ENCODE peak calls at places on chromosomes 4 and X, in ten cellular contexts. One of them, this sample, is unnamed.

GRCh38 chrX:65536291-65536690 is 1.7 kb upstream of the LAS1L start:
- DNase-seq in fibroblast of lung: no peak
- DNase-seq in GM23338: no peak
- DNase-seq in sigmoid colon: no peak
- DNase-seq in ascending aorta: no peak
- DNase-seq in uterus: no peak
- DNase-seq in astrocyte: no peak
- DNase-seq in MM.1S: no peak
- DNase-seq in tibial artery: no peak
- DNase-seq in CD8-positive, alpha-beta T cell: no peak
- DNase-seq in this sample: no peak

GRCh38 chr4:93764647-93765246 is 63.8 kb upstream of the ATOH1 start:
- DNase-seq in GM23338: peak
- DNase-seq in tibial artery: no peak
- DNase-seq in fibroblast of lung: peak
- DNase-seq in astrocyte: peak
- DNase-seq in sigmoid colon: no peak
- DNase-seq in ascending aorta: no peak
- DNase-seq in uterus: no peak
- DNase-seq in MM.1S: peak
- DNase-seq in CD8-positive, alpha-beta T cell: no peak
- DNase-seq in this sample: no peak

GRCh38 chr4:148444296-148445070 is 2.3 kb upstream of the NR3C2 start:
- DNase-seq in tibial artery: peak
- DNase-seq in MM.1S: peak
- DNase-seq in astrocyte: no peak
- DNase-seq in ascending aorta: no peak
- DNase-seq in CD8-positive, alpha-beta T cell: peak
- DNase-seq in uterus: peak
- DNase-seq in fibroblast of lung: peak
- DNase-seq in GM23338: peak
- DNase-seq in sigmoid colon: peak
- DNase-seq in this sample: peak

GRCh38 chr4:153649572-153649991 is 34.5 kb upstream of the TLR2 start:
- DNase-seq in GM23338: peak
- DNase-seq in CD8-positive, alpha-beta T cell: no peak
- DNase-seq in tibial artery: no peak
- DNase-seq in fibroblast of lung: peak
- DNase-seq in uterus: no peak
- DNase-seq in ascending aorta: no peak
- DNase-seq in MM.1S: no peak
- DNase-seq in sigmoid colon: no peak
- DNase-seq in astrocyte: peak
- DNase-seq in this sample: no peak

GRCh38 chr4:107389965-107390364 is 330.1 kb downstream of the PAPSS1 start:
- DNase-seq in astrocyte: no peak
- DNase-seq in sigmoid colon: no peak
- DNase-seq in fibroblast of lung: no peak
- DNase-seq in uterus: no peak
- DNase-seq in tibial artery: no peak
- DNase-seq in CD8-positive, alpha-beta T cell: no peak
- DNase-seq in MM.1S: no peak
- DNase-seq in GM23338: no peak
- DNase-seq in ascending aorta: no peak
- DNase-seq in this sample: no peak

GRCh38 chr4:109389367-109390118 is 44.1 kb upstream of the SEC24B start:
- DNase-seq in tibial artery: no peak
- DNase-seq in astrocyte: no peak
- DNase-seq in MM.1S: peak
- DNase-seq in ascending aorta: no peak
- DNase-seq in uterus: no peak
- DNase-seq in CD8-positive, alpha-beta T cell: no peak
- DNase-seq in GM23338: peak
- DNase-seq in sigmoid colon: no peak
- DNase-seq in fibroblast of lung: no peak
- DNase-seq in this sample: no peak

GRCh38 chr4:42326040-42326439 is 71.2 kb upstream of the SHISA3 start:
- DNase-seq in GM23338: no peak
- DNase-seq in sigmoid colon: peak
- DNase-seq in astrocyte: no peak
- DNase-seq in MM.1S: no peak
- DNase-seq in ascending aorta: no peak
- DNase-seq in tibial artery: no peak
- DNase-seq in CD8-positive, alpha-beta T cell: no peak
- DNase-seq in fibroblast of lung: no peak
- DNase-seq in uterus: no peak
- DNase-seq in this sample: no peak

GRCh38 chrX:67781132-67781531 is 237.3 kb downstream of the AR start:
- DNase-seq in ascending aorta: no peak
- DNase-seq in tibial artery: peak
- DNase-seq in CD8-positive, alpha-beta T cell: no peak
- DNase-seq in GM23338: no peak
- DNase-seq in sigmoid colon: no peak
- DNase-seq in MM.1S: no peak
- DNase-seq in uterus: peak
- DNase-seq in astrocyte: no peak
- DNase-seq in fibroblast of lung: no peak
- DNase-seq in this sample: no peak

GRCh38 chr4:69875986-69876542 is 16.1 kb upstream of the SULT1E1 start:
- DNase-seq in uterus: no peak
- DNase-seq in GM23338: no peak
- DNase-seq in tibial artery: no peak
- DNase-seq in sigmoid colon: no peak
- DNase-seq in astrocyte: no peak
- DNase-seq in MM.1S: no peak
- DNase-seq in fibroblast of lung: no peak
- DNase-seq in CD8-positive, alpha-beta T cell: no peak
- DNase-seq in ascending aorta: no peak
- DNase-seq in this sample: no peak

GRCh38 chr4:169383724-169384123 is 113.0 kb upstream of the SH3RF1 start:
- DNase-seq in sigmoid colon: no peak
- DNase-seq in CD8-positive, alpha-beta T cell: no peak
- DNase-seq in uterus: no peak
- DNase-seq in GM23338: no peak
- DNase-seq in ascending aorta: no peak
- DNase-seq in MM.1S: no peak
- DNase-seq in astrocyte: peak
- DNase-seq in tibial artery: no peak
- DNase-seq in fibroblast of lung: peak
- DNase-seq in this sample: no peak

GRCh38 chr4:107733431-107733925 is 13.4 kb upstream of the PAPSS1 start:
- DNase-seq in uterus: no peak
- DNase-seq in sigmoid colon: no peak
- DNase-seq in astrocyte: no peak
- DNase-seq in fibroblast of lung: no peak
- DNase-seq in MM.1S: no peak
- DNase-seq in tibial artery: no peak
- DNase-seq in ascending aorta: no peak
- DNase-seq in CD8-positive, alpha-beta T cell: no peak
- DNase-seq in GM23338: no peak
- DNase-seq in this sample: no peak

GRCh38 chrX:133171962-133172708 is 46.0 kb downstream of the TFDP3 start:
- DNase-seq in GM23338: peak
- DNase-seq in MM.1S: peak
- DNase-seq in astrocyte: no peak
- DNase-seq in fibroblast of lung: no peak
- DNase-seq in tibial artery: no peak
- DNase-seq in CD8-positive, alpha-beta T cell: no peak
- DNase-seq in sigmoid colon: no peak
- DNase-seq in ascending aorta: no peak
- DNase-seq in uterus: no peak
- DNase-seq in this sample: no peak

DNA sequence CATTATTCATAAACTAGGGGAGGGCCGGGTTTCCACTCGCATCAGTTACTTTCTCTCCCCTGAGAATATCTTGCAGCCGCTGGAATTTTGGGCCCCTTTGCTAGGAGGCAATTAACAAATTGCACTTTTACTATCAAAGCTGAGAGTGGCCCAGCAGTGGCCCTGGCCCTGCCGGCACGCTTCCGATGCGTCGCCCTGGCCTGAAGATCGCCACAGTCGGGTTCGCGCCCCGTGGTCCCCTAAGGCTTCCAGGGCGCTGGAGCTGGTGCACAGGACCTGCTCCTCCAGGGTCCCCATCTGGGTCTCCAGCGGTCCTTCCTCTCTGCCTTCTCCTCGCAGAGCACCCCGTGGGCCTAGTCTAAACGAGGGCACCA is 486 bp upstream of the CWH43 start:
- DNase-seq in tibial artery: no peak
- DNase-seq in GM23338: no peak
- DNase-seq in astrocyte: no peak
- DNase-seq in CD8-positive, alpha-beta T cell: no peak
- DNase-seq in uterus: no peak
- DNase-seq in MM.1S: no peak
- DNase-seq in sigmoid colon: no peak
- DNase-seq in ascending aorta: no peak
- DNase-seq in fibroblast of lung: no peak
- DNase-seq in this sample: no peak
- H3K4me3 ChIP-seq in tibial artery: no peak
- H3K4me3 ChIP-seq in GM23338: peak
- H3K4me3 ChIP-seq in astrocyte: no peak
- H3K4me3 ChIP-seq in CD8-positive, alpha-beta T cell: no peak
- H3K4me3 ChIP-seq in uterus: no peak
- H3K4me3 ChIP-seq in MM.1S: no peak
- H3K4me3 ChIP-seq in sigmoid colon: no peak
- H3K4me3 ChIP-seq in ascending aorta: peak
- H3K4me3 ChIP-seq in fibroblast of lung: no peak
- H3K4me3 ChIP-seq in this sample: no peak

GRCh38 chr4:3178351-3178750 is 70.6 kb upstream of the MSANTD1 start:
- DNase-seq in tibial artery: no peak
- DNase-seq in fibroblast of lung: no peak
- DNase-seq in sigmoid colon: no peak
- DNase-seq in astrocyte: no peak
- DNase-seq in GM23338: no peak
- DNase-seq in uterus: no peak
- DNase-seq in CD8-positive, alpha-beta T cell: no peak
- DNase-seq in MM.1S: no peak
- DNase-seq in ascending aorta: no peak
- DNase-seq in this sample: no peak
- H3K27ac ChIP-seq in tibial artery: no peak
- H3K27ac ChIP-seq in fibroblast of lung: no peak
- H3K27ac ChIP-seq in sigmoid colon: no peak
- H3K27ac ChIP-seq in astrocyte: no peak
- H3K27ac ChIP-seq in GM23338: no peak
- H3K27ac ChIP-seq in uterus: no peak
- H3K27ac ChIP-seq in CD8-positive, alpha-beta T cell: no peak
- H3K27ac ChIP-seq in MM.1S: no peak
- H3K27ac ChIP-seq in ascending aorta: no peak
- H3K27ac ChIP-seq in this sample: no peak

DNA sequence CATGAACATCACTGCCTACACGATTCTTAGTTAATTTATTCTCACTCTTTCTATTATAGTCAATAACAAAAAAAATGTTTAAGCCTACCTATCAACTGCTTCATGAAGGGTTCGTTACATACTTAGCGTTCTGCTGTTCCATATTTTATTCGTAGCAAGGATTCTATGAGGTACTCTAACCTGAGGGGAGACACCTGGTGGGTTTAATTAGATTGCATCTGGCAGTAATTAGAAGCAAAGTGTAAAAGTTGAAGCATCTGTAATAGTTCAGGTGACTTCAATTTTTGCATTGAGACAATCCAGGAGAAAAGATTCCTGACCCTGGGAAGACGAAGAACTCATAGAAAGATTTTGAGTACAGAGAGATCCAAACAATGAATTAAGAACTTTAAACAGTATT is 1655.8 kb upstream of the TENM3 start:
- DNase-seq in ascending aorta: no peak
- DNase-seq in uterus: no peak
- DNase-seq in astrocyte: no peak
- DNase-seq in GM23338: peak
- DNase-seq in MM.1S: no peak
- DNase-seq in tibial artery: no peak
- DNase-seq in sigmoid colon: no peak
- DNase-seq in fibroblast of lung: no peak
- DNase-seq in CD8-positive, alpha-beta T cell: no peak
- DNase-seq in this sample: no peak
- TF ChIP-seq CTCF in ascending aorta: no peak
- TF ChIP-seq CTCF in uterus: no peak
- TF ChIP-seq CTCF in astrocyte: no peak
- TF ChIP-seq CTCF in GM23338: peak
- TF ChIP-seq CTCF in MM.1S: no peak
- TF ChIP-seq CTCF in tibial artery: no peak
- TF ChIP-seq CTCF in sigmoid colon: no peak
- TF ChIP-seq CTCF in fibroblast of lung: no peak
- TF ChIP-seq CTCF in CD8-positive, alpha-beta T cell: no peak
- TF ChIP-seq CTCF in this sample: no peak

GRCh38 chrX:2484721-2485459 is 15.9 kb downstream of the DHRSX start:
- DNase-seq in GM23338: peak
- DNase-seq in uterus: peak
- DNase-seq in fibroblast of lung: peak
- DNase-seq in MM.1S: no peak
- DNase-seq in sigmoid colon: peak
- DNase-seq in tibial artery: peak
- DNase-seq in astrocyte: peak
- DNase-seq in CD8-positive, alpha-beta T cell: no peak
- DNase-seq in ascending aorta: no peak
- DNase-seq in this sample: no peak
- H3K4me3 ChIP-seq in GM23338: peak
- H3K4me3 ChIP-seq in uterus: peak
- H3K4me3 ChIP-seq in fibroblast of lung: peak
- H3K4me3 ChIP-seq in MM.1S: no peak
- H3K4me3 ChIP-seq in sigmoid colon: no peak
- H3K4me3 ChIP-seq in tibial artery: peak
- H3K4me3 ChIP-seq in astrocyte: peak
- H3K4me3 ChIP-seq in CD8-positive, alpha-beta T cell: no peak
- H3K4me3 ChIP-seq in ascending aorta: peak
- H3K4me3 ChIP-seq in this sample: no peak

GRCh38 chr4:140220053-140220452 is 66.1 kb upstream of the MAML3 start:
- DNase-seq in CD8-positive, alpha-beta T cell: no peak
- DNase-seq in sigmoid colon: no peak
- DNase-seq in ascending aorta: no peak
- DNase-seq in fibroblast of lung: no peak
- DNase-seq in astrocyte: no peak
- DNase-seq in tibial artery: no peak
- DNase-seq in MM.1S: no peak
- DNase-seq in uterus: no peak
- DNase-seq in GM23338: no peak
- DNase-seq in this sample: no peak

GRCh38 chr4:140219567-140219966 is 65.6 kb upstream of the MAML3 start:
- DNase-seq in MM.1S: no peak
- DNase-seq in sigmoid colon: no peak
- DNase-seq in CD8-positive, alpha-beta T cell: no peak
- DNase-seq in astrocyte: no peak
- DNase-seq in tibial artery: no peak
- DNase-seq in uterus: no peak
- DNase-seq in ascending aorta: no peak
- DNase-seq in fibroblast of lung: no peak
- DNase-seq in GM23338: no peak
- DNase-seq in this sample: no peak

GRCh38 chr4:140227286-140227685 is 73.3 kb upstream of the MAML3 start:
- DNase-seq in MM.1S: no peak
- DNase-seq in astrocyte: no peak
- DNase-seq in ascending aorta: no peak
- DNase-seq in GM23338: no peak
- DNase-seq in sigmoid colon: no peak
- DNase-seq in uterus: no peak
- DNase-seq in tibial artery: no peak
- DNase-seq in CD8-positive, alpha-beta T cell: no peak
- DNase-seq in fibroblast of lung: no peak
- DNase-seq in this sample: no peak

GRCh38 chr4:140222175-140222574 is 68.2 kb upstream of the MAML3 start:
- DNase-seq in MM.1S: no peak
- DNase-seq in tibial artery: no peak
- DNase-seq in uterus: no peak
- DNase-seq in sigmoid colon: no peak
- DNase-seq in ascending aorta: no peak
- DNase-seq in CD8-positive, alpha-beta T cell: no peak
- DNase-seq in astrocyte: peak
- DNase-seq in GM23338: no peak
- DNase-seq in fibroblast of lung: peak
- DNase-seq in this sample: no peak

GRCh38 chr4:140223056-140223810 is 69.2 kb upstream of the MAML3 start:
- DNase-seq in ascending aorta: no peak
- DNase-seq in MM.1S: no peak
- DNase-seq in astrocyte: peak
- DNase-seq in CD8-positive, alpha-beta T cell: no peak
- DNase-seq in uterus: no peak
- DNase-seq in GM23338: no peak
- DNase-seq in fibroblast of lung: peak
- DNase-seq in tibial artery: no peak
- DNase-seq in sigmoid colon: no peak
- DNase-seq in this sample: no peak
- H3K27ac ChIP-seq in ascending aorta: no peak
- H3K27ac ChIP-seq in MM.1S: no peak
- H3K27ac ChIP-seq in astrocyte: peak
- H3K27ac ChIP-seq in CD8-positive, alpha-beta T cell: no peak
- H3K27ac ChIP-seq in uterus: no peak
- H3K27ac ChIP-seq in GM23338: no peak
- H3K27ac ChIP-seq in fibroblast of lung: no peak
- H3K27ac ChIP-seq in tibial artery: no peak
- H3K27ac ChIP-seq in sigmoid colon: no peak
- H3K27ac ChIP-seq in this sample: no peak